ENCODE peak calls at places on chromosomes 16 and 17, in nine cellular contexts. One of them, this sample, is unnamed.

GRCh38 chr16:77840093-77840492 is 51.7 kb downstream of the VAT1L start:
- DNase-seq in H1: no peak
- DNase-seq in esophagus squamous epithelium: no peak
- DNase-seq in tibial nerve: no peak
- DNase-seq in esophagus muscularis mucosa: no peak
- DNase-seq in ovary: no peak
- DNase-seq in K562: no peak
- DNase-seq in spleen: no peak
- DNase-seq in stomach: no peak
- DNase-seq in this sample: no peak

GRCh38 chr16:67886387-67886786 is 1.7 kb downstream of the NRN1L start:
- DNase-seq in tibial nerve: no peak
- DNase-seq in esophagus squamous epithelium: no peak
- DNase-seq in ovary: no peak
- DNase-seq in K562: no peak
- DNase-seq in esophagus muscularis mucosa: no peak
- DNase-seq in stomach: no peak
- DNase-seq in spleen: no peak
- DNase-seq in H1: no peak
- DNase-seq in this sample: no peak

GRCh38 chr16:1580256-1580655 is 31.6 kb downstream of the IFT140 start:
- DNase-seq in K562: no peak
- DNase-seq in stomach: no peak
- DNase-seq in esophagus squamous epithelium: no peak
- DNase-seq in tibial nerve: no peak
- DNase-seq in H1: no peak
- DNase-seq in spleen: no peak
- DNase-seq in ovary: no peak
- DNase-seq in esophagus muscularis mucosa: no peak
- DNase-seq in this sample: no peak

GRCh38 chr16:56409195-56409594 is 16.1 kb downstream of the AMFR start:
- DNase-seq in H1: no peak
- DNase-seq in stomach: no peak
- DNase-seq in esophagus muscularis mucosa: no peak
- DNase-seq in tibial nerve: no peak
- DNase-seq in spleen: no peak
- DNase-seq in ovary: no peak
- DNase-seq in K562: no peak
- DNase-seq in esophagus squamous epithelium: no peak
- DNase-seq in this sample: peak; percentile 65

GRCh38 chr16:87881327-87882200 is 12.3 kb upstream of the SLC7A5 start:
- DNase-seq in esophagus squamous epithelium: no peak
- DNase-seq in H1: no peak
- DNase-seq in tibial nerve: no peak
- DNase-seq in spleen: no peak
- DNase-seq in esophagus muscularis mucosa: no peak
- DNase-seq in ovary: no peak
- DNase-seq in stomach: no peak
- DNase-seq in K562: no peak
- DNase-seq in this sample: no peak

GRCh38 chr17:45857977-45858708 is 13.5 kb downstream of the SPPL2C start:
- DNase-seq in ovary: no peak
- DNase-seq in esophagus muscularis mucosa: no peak
- DNase-seq in spleen: no peak
- DNase-seq in esophagus squamous epithelium: no peak
- DNase-seq in K562: no peak
- DNase-seq in stomach: no peak
- DNase-seq in H1: no peak
- DNase-seq in tibial nerve: peak; percentile 5
- DNase-seq in this sample: no peak

GRCh38 chr17:4105232-4105631 is 37.6 kb downstream of the ZZEF1 start:
- DNase-seq in esophagus muscularis mucosa: no peak
- DNase-seq in esophagus squamous epithelium: no peak
- DNase-seq in tibial nerve: no peak
- DNase-seq in H1: no peak
- DNase-seq in spleen: no peak
- DNase-seq in K562: no peak
- DNase-seq in ovary: no peak
- DNase-seq in stomach: no peak
- DNase-seq in this sample: no peak

GRCh38 chr16:397736-398332 is 835 bp downstream of the NME4 start:
- DNase-seq in K562: peak; percentile 65
- DNase-seq in esophagus squamous epithelium: no peak
- DNase-seq in stomach: peak; percentile 82
- DNase-seq in ovary: peak; percentile 74
- DNase-seq in H1: no peak
- DNase-seq in spleen: peak; percentile 88
- DNase-seq in esophagus muscularis mucosa: no peak
- DNase-seq in tibial nerve: peak; percentile 63
- DNase-seq in this sample: peak; percentile 72

GRCh38 chr17:35376245-35376644 is 2.8 kb upstream of the SLFN11 start:
- DNase-seq in esophagus squamous epithelium: no peak
- DNase-seq in K562: no peak
- DNase-seq in esophagus muscularis mucosa: no peak
- DNase-seq in ovary: no peak
- DNase-seq in H1: no peak
- DNase-seq in stomach: no peak
- DNase-seq in spleen: no peak
- DNase-seq in tibial nerve: no peak
- DNase-seq in this sample: no peak

GRCh38 chr17:17355426-17355825 is 52.3 kb downstream of the NT5M start:
- DNase-seq in ovary: no peak
- DNase-seq in K562: no peak
- DNase-seq in H1: no peak
- DNase-seq in stomach: no peak
- DNase-seq in spleen: peak; percentile 67
- DNase-seq in tibial nerve: no peak
- DNase-seq in esophagus squamous epithelium: no peak
- DNase-seq in esophagus muscularis mucosa: no peak
- DNase-seq in this sample: no peak

DNA sequence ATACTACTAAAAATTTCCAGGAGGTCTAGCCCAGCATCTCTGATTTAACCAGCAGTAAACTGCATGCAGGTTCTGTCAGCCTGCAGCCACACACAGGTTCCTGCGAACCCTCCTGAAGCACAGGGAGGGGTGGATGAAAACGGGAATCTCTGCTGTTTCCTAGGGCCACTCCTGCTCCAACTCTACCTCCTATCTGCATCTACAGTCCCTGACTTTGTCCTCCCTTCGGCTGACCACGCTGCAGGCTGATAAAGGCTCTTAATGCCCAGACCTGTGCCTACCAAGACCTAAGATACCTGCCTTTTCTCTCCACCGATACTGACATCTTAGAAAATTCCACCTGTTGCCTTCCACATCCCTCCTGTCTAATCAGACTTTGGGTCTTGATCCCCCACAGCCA is 50.2 kb downstream of the CYTH1 start:
- DNase-seq in K562: no peak
- DNase-seq in ovary: no peak
- DNase-seq in stomach: no peak
- DNase-seq in H1: no peak
- DNase-seq in esophagus muscularis mucosa: no peak
- DNase-seq in tibial nerve: no peak
- DNase-seq in esophagus squamous epithelium: no peak
- DNase-seq in spleen: no peak
- DNase-seq in this sample: no peak
- TF ChIP-seq POLR2A in K562: no peak
- TF ChIP-seq POLR2A in ovary: no peak
- TF ChIP-seq POLR2A in stomach: no peak
- TF ChIP-seq POLR2A in H1: no peak
- TF ChIP-seq POLR2A in esophagus muscularis mucosa: no peak
- TF ChIP-seq POLR2A in tibial nerve: no peak
- TF ChIP-seq POLR2A in esophagus squamous epithelium: no peak
- TF ChIP-seq POLR2A in spleen: no peak
- TF ChIP-seq POLR2A in this sample: no peak

DNA sequence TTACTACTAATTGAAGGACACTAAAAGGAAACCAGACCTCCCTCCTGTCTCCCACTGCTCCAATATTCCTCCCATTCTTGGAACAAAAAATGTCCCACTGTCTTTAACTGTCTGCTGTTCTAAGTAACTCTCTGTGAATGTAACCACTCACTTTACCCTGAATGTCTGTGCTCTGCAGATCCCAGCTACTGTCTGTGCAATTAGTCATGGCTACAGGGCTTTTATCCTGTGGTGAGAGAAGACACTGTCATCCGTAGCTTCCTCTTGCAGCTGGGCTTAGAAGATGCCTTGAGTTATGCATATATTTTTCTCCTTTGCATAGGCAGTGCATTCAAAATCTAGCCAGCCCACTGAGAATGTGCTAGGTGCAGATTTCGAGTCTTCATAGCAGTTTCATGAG is 853.8 kb downstream of the CDH8 start:
- DNase-seq in K562: no peak
- DNase-seq in tibial nerve: no peak
- DNase-seq in esophagus squamous epithelium: no peak
- DNase-seq in H1: no peak
- DNase-seq in esophagus muscularis mucosa: no peak
- DNase-seq in spleen: no peak
- DNase-seq in ovary: no peak
- DNase-seq in stomach: no peak
- DNase-seq in this sample: no peak
- H3K9me3 ChIP-seq in K562: no peaks in the 10 kb centered on the region
- H3K9me3 ChIP-seq in tibial nerve: no peaks in the 10 kb centered on the region
- H3K9me3 ChIP-seq in esophagus squamous epithelium: no peaks in the 10 kb centered on the region
- H3K9me3 ChIP-seq in H1: no peaks in the 10 kb centered on the region
- H3K9me3 ChIP-seq in esophagus muscularis mucosa: no peaks in the 10 kb centered on the region
- H3K9me3 ChIP-seq in spleen: no peaks in the 10 kb centered on the region
- H3K9me3 ChIP-seq in ovary: no peaks in the 10 kb centered on the region
- H3K9me3 ChIP-seq in stomach: no peaks in the 10 kb centered on the region
- H3K9me3 ChIP-seq in this sample: no peaks in the 10 kb centered on the region

GRCh38 chr17:42411905-42412679 is 11.0 kb downstream of the CAVIN1 start:
- DNase-seq in tibial nerve: no peak
- DNase-seq in spleen: no peak
- DNase-seq in K562: no peak
- DNase-seq in esophagus squamous epithelium: no peak
- DNase-seq in esophagus muscularis mucosa: no peak
- DNase-seq in H1: no peak
- DNase-seq in ovary: no peak
- DNase-seq in stomach: no peak
- DNase-seq in this sample: no peak
- H3K4me1 ChIP-seq in tibial nerve: no peaks in the 10 kb centered on the region
- H3K4me1 ChIP-seq in spleen: peaks cover 59% of the 10 kb centered on the region
- H3K4me1 ChIP-seq in K562: peaks cover 41% of the 10 kb centered on the region
- H3K4me1 ChIP-seq in esophagus squamous epithelium: peaks cover 46% of the 10 kb centered on the region
- H3K4me1 ChIP-seq in esophagus muscularis mucosa: peaks cover 100% of the 10 kb centered on the region
- H3K4me1 ChIP-seq in H1: peaks cover 2% of the 10 kb centered on the region
- H3K4me1 ChIP-seq in ovary: peaks cover 44% of the 10 kb centered on the region
- H3K4me1 ChIP-seq in stomach: peaks cover 58% of the 10 kb centered on the region
- H3K4me1 ChIP-seq in this sample: no peaks in the 10 kb centered on the region

DNA sequence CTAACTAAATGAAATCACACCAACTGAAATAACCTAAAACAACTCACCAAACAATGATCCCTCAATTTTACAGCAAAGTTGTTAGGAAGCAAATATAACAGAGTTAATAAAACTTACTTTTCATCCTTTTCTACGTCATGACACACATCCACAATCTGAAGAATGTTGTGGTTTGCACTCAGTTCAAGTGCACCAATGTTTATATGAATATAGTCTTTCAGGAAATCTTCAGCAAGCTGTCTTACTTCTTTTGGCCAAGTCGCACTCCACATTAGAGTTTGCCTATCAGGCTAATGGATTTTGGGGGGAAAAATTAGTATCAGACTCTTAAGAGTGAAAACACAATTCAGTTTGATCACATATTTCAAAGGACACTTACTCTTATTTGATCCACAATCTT is 3.3 kb downstream of the DDX5 start:
- DNase-seq in tibial nerve: no peak
- DNase-seq in spleen: no peak
- DNase-seq in ovary: no peak
- DNase-seq in K562: no peak
- DNase-seq in H1: no peak
- DNase-seq in esophagus muscularis mucosa: no peak
- DNase-seq in stomach: no peak
- DNase-seq in esophagus squamous epithelium: no peak
- DNase-seq in this sample: no peak
- TF ChIP-seq POLR2A in tibial nerve: no peak
- TF ChIP-seq POLR2A in spleen: no peak
- TF ChIP-seq POLR2A in ovary: no peak
- TF ChIP-seq POLR2A in K562: no peak
- TF ChIP-seq POLR2A in H1: no peak
- TF ChIP-seq POLR2A in esophagus muscularis mucosa: no peak
- TF ChIP-seq POLR2A in stomach: no peak
- TF ChIP-seq POLR2A in esophagus squamous epithelium: no peak
- TF ChIP-seq POLR2A in this sample: no peak

DNA sequence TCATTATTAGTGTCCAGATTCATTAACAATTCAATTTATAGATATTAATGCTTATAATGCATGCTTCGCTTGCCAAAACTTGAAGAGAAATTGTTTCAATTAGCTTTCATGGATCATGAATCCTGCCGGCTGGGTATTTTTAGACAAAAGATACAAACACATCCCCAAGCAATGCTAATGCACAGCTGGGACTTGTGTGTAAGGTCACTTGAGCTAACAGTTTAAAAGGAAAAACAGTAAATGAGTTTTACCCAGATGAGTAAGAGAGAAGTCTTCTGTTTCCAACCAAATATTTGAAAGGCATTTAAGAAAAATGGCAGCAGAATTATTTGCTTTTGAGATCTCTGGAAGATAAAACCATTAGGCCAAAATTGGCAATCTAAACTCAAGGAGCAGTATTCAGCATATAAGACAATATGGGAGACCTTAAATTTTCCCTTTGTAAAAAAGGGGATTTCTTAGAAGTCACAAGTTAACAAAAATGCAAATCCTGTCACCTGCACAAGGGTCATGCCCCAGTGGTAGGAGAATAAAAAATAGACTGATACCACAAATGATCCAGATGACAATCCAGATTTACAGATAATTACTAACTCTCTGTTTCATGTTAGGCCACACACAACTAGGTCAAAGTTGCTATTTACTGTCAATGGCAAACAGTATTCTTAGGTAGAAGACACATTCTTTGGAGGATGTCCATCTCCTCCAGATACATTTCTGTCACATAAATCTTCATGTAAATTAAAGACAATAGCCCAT is 418.4 kb upstream of the PMFBP1 start:
- DNase-seq in tibial nerve: no peak
- DNase-seq in ovary: no peak
- DNase-seq in spleen: no peak
- DNase-seq in stomach: no peak
- DNase-seq in esophagus squamous epithelium: no peak
- DNase-seq in H1: no peak
- DNase-seq in K562: no peak
- DNase-seq in esophagus muscularis mucosa: no peak
- DNase-seq in this sample: no peak
- H3K9me3 ChIP-seq in tibial nerve: no peaks in the 10 kb centered on the region
- H3K9me3 ChIP-seq in ovary: no peaks in the 10 kb centered on the region
- H3K9me3 ChIP-seq in spleen: no peaks in the 10 kb centered on the region
- H3K9me3 ChIP-seq in stomach: no peaks in the 10 kb centered on the region
- H3K9me3 ChIP-seq in esophagus squamous epithelium: no peaks in the 10 kb centered on the region
- H3K9me3 ChIP-seq in H1: no peaks in the 10 kb centered on the region
- H3K9me3 ChIP-seq in K562: no peaks in the 10 kb centered on the region
- H3K9me3 ChIP-seq in esophagus muscularis mucosa: no peaks in the 10 kb centered on the region
- H3K9me3 ChIP-seq in this sample: no peaks in the 10 kb centered on the region